ENCODE peak calls at places on chromosomes 4 and X, in four cellular contexts. O is anterior cingulate cortex, J is H4, F is GDM1. Q is an unnamed sample.

GRCh38 chr4:101178731-101179130 is 168.6 kb downstream of the PPP3CA start:
- DNase-seq in O (no peak), F (no peak), J (no peak), Q (no peak)

GRCh38 chr4:165763640-165764039 is 109.4 kb upstream of the TLL1 start:
- DNase-seq in O (no peak), F (no peak), J (no peak), Q (no peak)

GRCh38 chrX:107628662-107629532 is 587 bp downstream of the PRPS1 start:
- DNase-seq in J (peak; percentile 36), F (peak; percentile 11), O (peak; percentile 6), Q (no peak)

GRCh38 chr4:186651624-186652023 is 72.0 kb downstream of the FAT1 start:
- DNase-seq in J (no peak), F (no peak), O (peak; percentile 67), Q (no peak)

GRCh38 chrX:73916931-73917657 is 354.1 kb downstream of the CHIC1 start:
- DNase-seq in F (no peak), J (peak; percentile 74), O (no peak), Q (no peak)

GRCh38 chrX:6225307-6226052 is 3.2 kb downstream of the NLGN4X start:
- DNase-seq in F (no peak), O (no peak), J (no peak), Q (no peak)

GRCh38 chr4:140037353-140038030 is 116.5 kb downstream of the MAML3 start:
- DNase-seq in O (no peak), F (no peak), J (peak; percentile 58), Q (no peak)

GRCh38 chr4:7698586-7698985 is 241.1 kb downstream of the AFAP1 start:
- DNase-seq in J (peak; percentile 40), F (no peak), O (no peak), Q (no peak)

GRCh38 chr4:73599182-73599581 is 21.1 kb downstream of the RASSF6 start:
- DNase-seq in O (no peak), F (no peak), J (peak; percentile 96), Q (no peak)

GRCh38 chr4:161714022-161714751 is 449.6 kb downstream of the FSTL5 start:
- DNase-seq in F (no peak), J (peak; percentile 27), O (no peak), Q (no peak)

GRCh38 chrX:31420711-31421151 is 348.9 kb upstream of the FTHL17 start:
- DNase-seq in O (no peak), F (no peak), J (peak; percentile 9), Q (no peak)

GRCh38 chrX:132406106-132406505 is 82.7 kb downstream of the MBNL3 start:
- DNase-seq in J (no peak), F (no peak), O (no peak), Q (no peak)

GRCh38 chr4:152161676-152162330 is 374.1 kb downstream of the FBXW7 start:
- DNase-seq in F (no peak), J (no peak), O (no peak), Q (no peak)

GRCh38 chrX:6026484-6026883 is 202.2 kb downstream of the NLGN4X start:
- DNase-seq in O (no peak), J (no peak), F (no peak), Q (no peak)

GRCh38 chr4:60502733-60503132 is 697.4 kb upstream of the ADGRL3 start:
- DNase-seq in O (no peak), J (no peak), F (no peak), Q (no peak)

GRCh38 chrX:140206657-140207056 is 241.3 kb upstream of the CXorf66 start:
- DNase-seq in J (no peak), F (no peak), O (no peak), Q (no peak)

GRCh38 chrX:130224810-130225209 is 43.9 kb downstream of the ZNF280C start:
- DNase-seq in F (no peak), J (no peak), O (no peak), Q (peak; percentile 55)

GRCh38 chrX:153981771-153982533 is 9.4 kb downstream of the TMEM187 start:
- DNase-seq in J (no peak), O (no peak), F (peak; percentile 74), Q (peak; percentile 66)

GRCh38 chr4:159273126-159273438 is 170.2 kb downstream of the RAPGEF2 start:
- DNase-seq in F (no peak), J (no peak), O (no peak), Q (no peak)

GRCh38 chr4:13840573-13841185 is 213.2 kb upstream of the BOD1L1 start:
- DNase-seq in J (no peak), O (no peak), F (no peak), Q (no peak)

GRCh38 chr4:51907001-51907669 is 64.2 kb downstream of the DCUN1D4 start:
- DNase-seq in J (no peak), O (no peak), F (no peak), Q (no peak)

GRCh38 chrX:41445171-41445570 is 2.0 kb upstream of the NYX start:
- DNase-seq in J (no peak), O (no peak), F (no peak), Q (no peak)

GRCh38 chrX:40459576-40460158 is 121.1 kb upstream of the ATP6AP2 start:
- DNase-seq in F (no peak), O (peak; percentile 79), J (no peak), Q (no peak)

GRCh38 chr4:17024430-17024829 is 126.0 kb upstream of the LDB2 start:
- DNase-seq in J (no peak), O (no peak), F (no peak), Q (no peak)

GRCh38 chr4:38169524-38169923 is 209.3 kb downstream of the PTTG2 start:
- DNase-seq in O (no peak), F (no peak), J (peak; percentile 47), Q (no peak)